ENCODE peak calls at places on chromosomes 4 and X, in nine cellular contexts. G is retinal pigment epithelial cell; Q is lower leg skin; Y is IMR-90; M is bronchial epithelial cell; H is OCI-LY7; J is brain microvascular endothelial cell; B is CD8-positive, alpha-beta memory T cell; W is Panc1. C is an unnamed sample.

GRCh38 chrX:36480441-36480990 is 527.6 kb upstream of the FAM47C start:
- DNase-seq in Y (no peak), W (no peak), J (no peak), B (no peak), H (no peak), G (no peak), Q (no peak), M (no peak), C (no peak)

GRCh38 chrX:21373001-21373400 is 1.2 kb upstream of the CNKSR2 start:
- DNase-seq in W (no peak), Y (no peak), M (no peak), B (no peak), J (no peak), G (no peak), Q (no peak), H (no peak), C (no peak)

GRCh38 chr4:140427919-140428471 is 547 bp upstream of the CLGN start:
- DNase-seq in Y (peak; percentile 23), G (no peak), B (no peak), W (peak; percentile 58), Q (no peak), J (no peak), M (peak; percentile 45), H (peak; percentile 8), C (no peak)

GRCh38 chr4:52100062-52100461 is 49.0 kb downstream of the SPATA18 start:
- DNase-seq in Y (no peak), Q (no peak), B (no peak), W (no peak), G (no peak), H (no peak), M (peak; percentile 61), J (no peak), C (no peak)

GRCh38 chrX:105876658-105877057 is 54.3 kb downstream of the NRK start:
- DNase-seq in Y (peak; percentile 19), Q (no peak), B (no peak), G (no peak), J (no peak), H (peak; percentile 3), W (no peak), M (peak; percentile 54), C (no peak)

GRCh38 chr4:46931981-46932380 is 22.9 kb upstream of the COX7B2 start:
- DNase-seq in J (peak; percentile 58), W (no peak), Y (peak; percentile 70), G (no peak), H (peak; percentile 14), M (peak; percentile 31), Q (no peak), B (no peak), C (no peak)

GRCh38 chr4:148166132-148166531 is 276.1 kb downstream of the NR3C2 start:
- DNase-seq in Y (no peak), Q (no peak), M (no peak), J (no peak), W (no peak), G (peak; percentile 12), B (no peak), H (no peak), C (no peak)

GRCh38 chrX:80216086-80216485 is 201.5 kb downstream of the TBX22 start:
- DNase-seq in Q (no peak), H (no peak), B (no peak), G (no peak), Y (no peak), J (peak; percentile 0), W (no peak), M (peak; percentile 87), C (peak; percentile 18)

GRCh38 chr4:70772929-70773555 is 51.3 kb downstream of the RUFY3 start:
- DNase-seq in W (no peak), J (no peak), B (no peak), Q (no peak), Y (no peak), G (no peak), M (no peak), H (no peak), C (no peak)

DNA sequence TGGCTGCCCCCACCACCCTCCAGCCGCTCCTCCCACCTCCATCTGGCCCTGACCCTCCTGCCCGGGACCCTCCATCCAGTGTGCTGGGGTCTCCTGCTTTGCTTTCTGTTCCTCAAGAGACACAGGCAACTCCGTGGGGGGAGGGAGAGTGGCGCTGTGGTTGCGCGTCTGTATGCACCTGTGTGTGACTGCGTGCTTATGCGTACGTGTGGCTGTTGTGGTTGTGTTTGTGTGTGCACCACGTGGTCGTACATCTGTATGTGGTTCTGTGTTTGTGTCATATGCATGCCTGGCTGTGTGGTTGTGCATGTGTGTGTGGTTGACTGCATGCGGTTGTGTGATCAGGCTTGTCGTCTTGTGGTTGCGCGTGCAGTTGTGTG is 33.2 kb downstream of the CPLX1 start:
- DNase-seq in J (no peak), B (peak; percentile 60), G (no peak), H (peak; percentile 68), Q (no peak), W (no peak), M (no peak), Y (no peak), C (no peak)
- H3K4me3 ChIP-seq in J (no peak overlapping the region), B (peak overlapping the region; percentile 41), G (peak overlapping the region; percentile 20), H (peak overlapping the region; percentile 54), Q (no peak overlapping the region), W (no peak overlapping the region), M (no peak overlapping the region), Y (no peak overlapping the region), C (no peak overlapping the region)

GRCh38 chrX:68432648-68433047 is 647 bp downstream of the OPHN1 start:
- DNase-seq in B (no peak), Q (no peak), H (no peak), Y (peak; percentile 40), M (no peak), G (no peak), W (no peak), J (peak; percentile 25), C (no peak)
- H3K4me3 ChIP-seq in B (peak overlapping the region; percentile 22), Q (peak overlapping the region; percentile 45), H (no peak overlapping the region), Y (peak overlapping the region; percentile 90), M (peak overlapping the region; percentile 53), G (peak overlapping the region; percentile 64), W (peak overlapping the region; percentile 71), J (peak overlapping the region; percentile 67), C (peak overlapping the region; percentile 73)

GRCh38 chr4:1522606-1523005 is 116.4 kb upstream of the NKX1-1 start:
- DNase-seq in J (no peak), G (no peak), B (peak; percentile 19), W (no peak), M (no peak), H (no peak), Y (no peak), Q (no peak), C (no peak)

GRCh38 chr4:1523033-1523432 is 116.8 kb upstream of the NKX1-1 start:
- DNase-seq in J (no peak), Y (no peak), W (no peak), B (peak; percentile 24), H (no peak), Q (no peak), G (no peak), M (no peak), C (no peak)

GRCh38 chr4:1524761-1525160 is 118.5 kb upstream of the NKX1-1 start:
- DNase-seq in Q (no peak), B (peak; percentile 26), H (no peak), Y (no peak), G (no peak), M (no peak), W (no peak), J (no peak), C (no peak)

GRCh38 chr4:1523907-1524636 is 117.8 kb upstream of the NKX1-1 start:
- DNase-seq in B (peak; percentile 44), G (no peak), H (no peak), Q (no peak), J (no peak), M (no peak), W (no peak), Y (no peak), C (no peak)

GRCh38 chr4:1523506-1523905 is 117.3 kb upstream of the NKX1-1 start:
- DNase-seq in Y (no peak), M (no peak), G (no peak), Q (no peak), W (no peak), J (no peak), H (no peak), B (peak; percentile 34), C (no peak)
- H3K4me3 ChIP-seq in Y (no peak overlapping the region), M (no peak overlapping the region), G (no peak overlapping the region), Q (no peak overlapping the region), W (no peak overlapping the region), J (no peak overlapping the region), H (no peak overlapping the region), B (no peak overlapping the region), C (no peak overlapping the region)

GRCh38 chr4:153522800-153523089 is 56.6 kb downstream of the TMEM131L start:
- DNase-seq in W (no peak), M (no peak), G (no peak), Y (no peak), J (no peak), B (no peak), Q (no peak), H (peak; percentile 27), C (no peak)

GRCh38 chr4:153520227-153520626 is 54.1 kb downstream of the TMEM131L start:
- DNase-seq in J (no peak), W (no peak), H (no peak), Y (no peak), G (no peak), Q (no peak), B (no peak), M (no peak), C (no peak)

GRCh38 chr4:153521995-153522799 is 56.0 kb downstream of the TMEM131L start:
- DNase-seq in B (peak; percentile 66), J (no peak), W (no peak), M (no peak), Q (no peak), Y (no peak), G (no peak), H (peak; percentile 25), C (no peak)

GRCh38 chr4:153520871-153521329 is 54.7 kb downstream of the TMEM131L start:
- DNase-seq in B (no peak), Y (no peak), Q (no peak), M (no peak), W (no peak), H (no peak), G (no peak), J (no peak), C (no peak)

DNA sequence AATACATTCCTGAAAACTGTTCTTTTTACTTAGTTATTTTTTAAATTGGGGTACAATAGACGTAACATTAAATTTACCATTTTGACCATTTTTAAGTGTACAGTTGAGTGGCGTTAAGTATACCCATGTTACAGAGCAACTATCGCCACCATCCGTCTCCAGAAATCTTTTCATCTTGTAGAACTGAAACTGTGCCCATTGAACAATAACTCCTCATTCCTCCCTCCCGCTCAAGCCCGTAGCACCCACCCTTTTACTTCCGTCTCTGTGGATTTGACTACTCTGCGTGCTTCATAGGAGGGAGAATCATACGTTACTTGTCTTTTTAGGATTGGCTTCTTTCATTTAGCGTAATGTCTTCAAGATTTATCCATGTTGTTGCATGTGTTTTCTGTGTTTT is 55.3 kb downstream of the TMEM131L start:
- DNase-seq in M (no peak), G (no peak), Q (no peak), B (no peak), H (peak; percentile 68), J (no peak), Y (no peak), W (no peak), C (no peak)
- H3K4me3 ChIP-seq in M (no peak overlapping the region), G (no peak overlapping the region), Q (no peak overlapping the region), B (peak overlapping the region; percentile 38), H (peak overlapping the region; percentile 22), J (no peak overlapping the region), Y (no peak overlapping the region), W (no peak overlapping the region), C (no peak overlapping the region)

DNA sequence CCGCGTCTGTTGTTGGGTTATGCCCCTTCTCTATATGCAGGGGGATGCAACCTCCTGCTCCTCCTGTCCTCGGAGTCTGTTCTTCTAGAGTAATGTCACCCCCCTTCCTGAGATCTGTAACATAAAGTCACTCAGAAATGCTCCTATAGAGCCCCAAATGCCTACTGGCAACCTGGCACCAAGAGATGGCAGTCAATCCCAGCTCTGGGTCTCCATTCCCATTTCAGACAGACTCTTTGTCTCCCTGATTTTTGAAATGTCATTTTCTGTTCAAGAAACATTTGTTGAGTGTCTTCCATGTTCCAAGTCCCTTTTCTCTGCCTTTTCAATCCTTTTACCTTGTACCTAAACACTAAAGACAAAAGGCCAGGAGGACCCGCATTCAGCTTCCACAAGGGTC is 9.6 kb upstream of the PRDM8 start:
- DNase-seq in W (no peak), J (no peak), Y (no peak), H (no peak), M (no peak), Q (no peak), B (no peak), G (no peak), C (no peak)
- H3K4me3 ChIP-seq in W (no peak overlapping the region), J (no peak overlapping the region), Y (no peak overlapping the region), H (no peak overlapping the region), M (no peak overlapping the region), Q (no peak overlapping the region), B (no peak overlapping the region), G (no peak overlapping the region), C (no peak overlapping the region)

C was measured in epithelial cell of proximal tubule.